ENCODE peak calls at places on chromosomes 12 and 14, in six cellular contexts. Y is activated T-cell treated with anti-CD3 and anti-CD28 coated beads, Interleukin-2, amount 50 U/mL, for 24 hours; S is NCI-H1436; X is iris pigment epithelial cell; M is Right ventricle myocardium inferior; L is CD8-positive, alpha-beta T cell. A is an unnamed sample.
A peak's percentile ranks its signal among the peaks of the same experiment; 100 is the strongest.

GRCh38 chr12:75862692-75863471 is 168.7 kb downstream of the PHLDA1 start:
- DNase-seq in Y (no peak), L (no peak), S (no peak), M (no peak), X (peak; percentile 87), A (peak; percentile 86)

GRCh38 chr14:78195431-78195830 is 25.3 kb downstream of the NRXN3 start:
- DNase-seq in X (no peak), L (no peak), M (no peak), Y (no peak), S (no peak), A (no peak)

GRCh38 chr14:99159341-99160340 is 112.4 kb downstream of the BCL11B start:
- DNase-seq in Y (peak; percentile 26), M (no peak), L (peak; percentile 42), X (no peak), S (no peak), A (no peak)

GRCh38 chr12:90908465-90908864 is 46.5 kb downstream of the CCER1 start:
- DNase-seq in S (no peak), X (peak; percentile 89), Y (no peak), M (no peak), L (no peak), A (peak; percentile 83)

GRCh38 chr14:96626916-96627315 is 124.7 kb downstream of the PAPOLA start:
- DNase-seq in Y (peak; percentile 34), M (no peak), S (no peak), L (no peak), X (no peak), A (no peak)

GRCh38 chr12:80590085-80590484 is 117.3 kb upstream of the MYF6 start:
- DNase-seq in L (no peak), S (no peak), X (peak; percentile 82), Y (no peak), M (no peak), A (peak; percentile 89)

GRCh38 chr12:113874999-113875561 is 91.0 kb downstream of the RBM19 start:
- DNase-seq in X (peak; percentile 82), S (no peak), Y (no peak), M (no peak), L (no peak), A (peak; percentile 89)

GRCh38 chr12:93376436-93377251 is 1.1 kb upstream of the NUDT4 start:
- DNase-seq in X (peak; percentile 27), Y (no peak), S (no peak), M (no peak), L (no peak), A (peak; percentile 60)

GRCh38 chr12:120230326-120230973 is 29.5 kb upstream of the RPLP0 start:
- DNase-seq in S (no peak), L (no peak), M (peak; percentile 77), Y (no peak), X (peak; percentile 98), A (peak; percentile 98)

GRCh38 chr12:57727758-57728395 is 10.7 kb downstream of the AGAP2 start:
- DNase-seq in S (no peak), L (peak; percentile 43), Y (no peak), M (no peak), X (no peak), A (no peak)

GRCh38 chr12:102528111-102528510 is 47.7 kb upstream of the IGF1 start:
- DNase-seq in X (peak; percentile 27), Y (no peak), S (no peak), L (no peak), M (no peak), A (peak; percentile 54)

GRCh38 chr14:88895116-88895515 is 70.7 kb downstream of the TTC8 start:
- DNase-seq in M (no peak), L (no peak), Y (no peak), X (peak; percentile 82), S (no peak), A (peak; percentile 80)

GRCh38 chr14:101965796-101966718 is 1.7 kb downstream of the DYNC1H1 start:
- DNase-seq in L (no peak), Y (peak; percentile 14), M (no peak), S (no peak), X (no peak), A (no peak)

GRCh38 chr12:122205590-122205925 is 2.0 kb downstream of the B3GNT4 start:
- DNase-seq in S (no peak), M (no peak), L (no peak), X (no peak), Y (no peak), A (no peak)

GRCh38 chr14:20848955-20849570 is 42.1 kb upstream of the RNASE3 start:
- DNase-seq in S (no peak), M (no peak), Y (no peak), X (no peak), L (no peak), A (no peak)

GRCh38 chr14:30339311-30339901 is 219.6 kb upstream of the G2E3 start:
- DNase-seq in X (no peak), Y (no peak), M (no peak), L (no peak), S (no peak), A (no peak)

GRCh38 chr12:85836716-85837100 is 499 bp upstream of the RASSF9 start:
- DNase-seq in L (no peak), S (no peak), M (no peak), Y (no peak), X (no peak), A (no peak)

GRCh38 chr12:7142057-7142644 is 12.0 kb downstream of the CLSTN3 start:
- DNase-seq in L (peak; percentile 68), S (peak; percentile 9), Y (peak; percentile 69), X (peak; percentile 52), M (no peak), A (peak; percentile 39)

GRCh38 chr14:49865431-49865859 is 12.9 kb upstream of the NEMF start:
- DNase-seq in X (peak; percentile 67), L (peak; percentile 87), S (peak; percentile 63), M (peak; percentile 80), Y (peak; percentile 86), A (peak; percentile 63)

GRCh38 chr14:68622856-68623255 is 170.0 kb downstream of the ZFP36L1 start:
- DNase-seq in L (peak; percentile 31), Y (no peak), M (no peak), S (no peak), X (no peak), A (no peak)

GRCh38 chr14:61280092-61280525 is 1.0 kb downstream of the TMEM30B start:
- DNase-seq in Y (no peak), X (no peak), M (no peak), S (no peak), L (no peak), A (no peak)

A was measured in IMR-90.